ENCODE peak calls at places on chromosomes 7 and 10, in seven cellular contexts. M is T-helper 2 cell; J is spleen; W is CD4-positive, alpha-beta memory T cell; U is T follicular helper cell; N is lower lobe of right lung; I is smooth muscle cell of the brain vasculature. K is an unnamed sample.

GRCh38 chr10:123156091-123156490 is 1.9 kb downstream of the BUB3 start:
- DNase-seq in J (no peak), I (no peak), W (no peak), U (no peak), N (no peak), M (no peak), K (no peak)

GRCh38 chr7:48084727-48085432 is 4.2 kb upstream of the UPP1 start:
- DNase-seq in W (peak), M (peak), U (no peak), N (no peak), I (peak), J (peak), K (no peak)

GRCh38 chr7:135773451-135773850 is 24.8 kb upstream of the FAM180A start:
- DNase-seq in U (no peak), W (no peak), N (no peak), I (no peak), J (no peak), M (no peak), K (no peak)

GRCh38 chr10:90777614-90778013 is 80.2 kb downstream of the HTR7 start:
- DNase-seq in M (no peak), W (no peak), J (no peak), I (no peak), U (no peak), N (no peak), K (no peak)

GRCh38 chr10:129707406-129708388 is 240.7 kb downstream of the MGMT start:
- DNase-seq in I (peak), M (no peak), J (peak), N (no peak), U (no peak), W (no peak), K (no peak)

GRCh38 chr7:80646088-80646961 is 7.9 kb downstream of the CD36 start:
- DNase-seq in W (no peak), J (no peak), M (no peak), U (no peak), N (no peak), I (no peak), K (no peak)

GRCh38 chr7:102261451-102261850 is 25.2 kb upstream of the SH2B2 start:
- DNase-seq in M (no peak), J (no peak), N (no peak), I (no peak), W (no peak), U (no peak), K (no peak)

GRCh38 chr10:9922123-9922685 is 1095.5 kb upstream of the CELF2 start:
- DNase-seq in N (no peak), U (no peak), J (no peak), M (no peak), I (no peak), W (no peak), K (no peak)

GRCh38 chr7:132249591-132249971 is 326.7 kb downstream of the PLXNA4 start:
- DNase-seq in N (no peak), U (no peak), W (no peak), I (no peak), M (no peak), J (no peak), K (peak)

GRCh38 chr10:125868372-125868975 is 12.6 kb downstream of the DHX32 start:
- DNase-seq in W (peak), M (no peak), I (peak), N (no peak), U (peak), J (no peak), K (peak)

K was measured in NT2/D1.